ENCODE peak calls at places on chromosomes 2 and 18, in seven cellular contexts. F is SK-N-SH, M is fibroblast of lung, B is GM12865, S is RCC 7860, C is IMR-90, I is NCI-H1105. U is an unnamed sample.

GRCh38 chr2:42101641-42102605 is 54.1 kb downstream of the PKDCC start:
- DNase-seq in I (no peak), C (peak), B (peak), F (no peak), S (peak), M (peak), U (peak)

GRCh38 chr18:39051013-39051412 is 1485.4 kb upstream of the CELF4 start:
- DNase-seq in M (peak), I (no peak), B (no peak), S (no peak), C (no peak), F (no peak), U (no peak)

GRCh38 chr2:19674051-19675002 is 227.5 kb downstream of the TTC32 start:
- DNase-seq in I (no peak), C (no peak), M (no peak), F (no peak), S (no peak), B (no peak), U (no peak)

GRCh38 chr18:26503382-26503781 is 45.0 kb downstream of the KCTD1 start:
- DNase-seq in B (no peak), I (no peak), M (no peak), F (peak), C (no peak), S (no peak), U (no peak)

GRCh38 chr2:78431241-78431640 is 594.3 kb upstream of the REG3G start:
- DNase-seq in C (no peak), S (no peak), I (peak), B (no peak), M (no peak), F (no peak), U (no peak)

GRCh38 chr2:60536716-60537115 is 16.7 kb downstream of the BCL11A start:
- DNase-seq in M (no peak), F (no peak), S (no peak), B (no peak), C (no peak), I (no peak), U (no peak)

GRCh38 chr2:52210161-52210560 is 1178.2 kb upstream of the NRXN1 start:
- DNase-seq in I (no peak), M (no peak), F (no peak), S (no peak), B (no peak), C (peak), U (no peak)

GRCh38 chr2:5695641-5696350 is 3.6 kb downstream of the SOX11 start:
- DNase-seq in C (peak), M (peak), F (peak), I (peak), S (no peak), B (no peak), U (no peak)

GRCh38 chr2:204625135-204625534 is 79.9 kb downstream of the PARD3B start:
- DNase-seq in C (no peak), F (peak), I (peak), M (peak), B (peak), S (no peak), U (peak)

GRCh38 chr18:11565716-11566115 is 43.7 kb upstream of the SLC35G4 start:
- DNase-seq in M (no peak), F (no peak), I (no peak), C (no peak), B (no peak), S (no peak), U (no peak)

GRCh38 chr2:200635251-200635650 is 49.4 kb downstream of the AOX1 start:
- DNase-seq in F (no peak), B (no peak), C (no peak), I (no peak), S (no peak), M (no peak), U (no peak)

GRCh38 chr2:43707255-43707654 is 31.0 kb upstream of the C1GALT1C1L start:
- DNase-seq in M (peak), S (no peak), B (no peak), C (peak), I (no peak), F (no peak), U (peak)

GRCh38 chr18:74990563-74991081 is 218.3 kb downstream of the PTGR3 start:
- DNase-seq in F (no peak), C (peak), S (no peak), B (no peak), M (peak), I (peak), U (no peak)

GRCh38 chr2:148903946-148904345 is 28.9 kb downstream of the KIF5C start:
- DNase-seq in F (no peak), M (no peak), C (no peak), S (no peak), I (peak), B (no peak), U (no peak)

GRCh38 chr18:79203017-79203605 is 133.9 kb downstream of the ATP9B start:
- DNase-seq in F (no peak), C (peak), S (peak), M (peak), B (no peak), I (no peak), U (peak)

GRCh38 chr18:9716375-9716774 is 8.3 kb downstream of the RAB31 start:
- DNase-seq in F (no peak), M (no peak), C (no peak), B (no peak), S (no peak), I (no peak), U (no peak)

GRCh38 chr2:132372276-132372675 is 44.3 kb upstream of the GPR39 start:
- DNase-seq in I (no peak), F (no peak), B (no peak), C (no peak), M (no peak), S (no peak), U (no peak)

GRCh38 chr2:71884303-71885042 is 263.2 kb downstream of the CYP26B1 start:
- DNase-seq in M (peak), S (peak), B (no peak), I (no peak), C (peak), F (no peak), U (peak)

GRCh38 chr2:224210495-224211472 is 171.7 kb upstream of the SERPINE2 start:
- DNase-seq in B (no peak), C (no peak), F (peak), M (peak), I (no peak), S (no peak), U (no peak)

GRCh38 chr2:170262806-170263205 is 84.9 kb downstream of the MYO3B start:
- DNase-seq in B (no peak), F (no peak), C (no peak), S (no peak), M (no peak), I (no peak), U (no peak)

GRCh38 chr2:54879037-54879436 is 155.6 kb downstream of the EML6 start:
- DNase-seq in B (no peak), F (no peak), C (no peak), I (no peak), S (no peak), M (no peak), U (no peak)

GRCh38 chr2:106068415-106068814 is 125.7 kb downstream of the UXS1 start:
- DNase-seq in M (no peak), I (no peak), C (no peak), S (no peak), B (no peak), F (no peak), U (no peak)

GRCh38 chr18:48222118-48222517 is 187.1 kb downstream of the ZBTB7C start:
- DNase-seq in B (peak), I (peak), M (peak), S (no peak), C (no peak), F (peak), U (peak)

GRCh38 chr2:202035089-202035940 is 1.7 kb downstream of the FZD7 start:
- DNase-seq in S (no peak), B (peak), M (peak), C (peak), F (no peak), I (no peak), U (peak)

GRCh38 chr2:50591642-50592041 is 440.3 kb downstream of the NRXN1 start:
- DNase-seq in B (no peak), F (no peak), C (no peak), I (no peak), S (no peak), M (peak), U (no peak)

GRCh38 chr2:42071762-42072161 is 23.9 kb downstream of the PKDCC start:
- DNase-seq in B (no peak), S (no peak), I (no peak), M (no peak), F (no peak), C (no peak), U (peak)

GRCh38 chr18:66616523-66616983 is 12.7 kb upstream of the CDH19 start:
- DNase-seq in C (no peak), M (peak), B (peak), I (peak), S (no peak), F (peak), U (no peak)

GRCh38 chr18:31840499-31840898 is 79.8 kb upstream of the SLC25A52 start:
- DNase-seq in F (peak), S (no peak), B (no peak), M (no peak), I (no peak), C (no peak), U (no peak)

GRCh38 chr2:120346667-120347358 is 877 bp downstream of the INHBB start:
- DNase-seq in I (peak), C (peak), B (no peak), M (peak), S (no peak), F (peak), U (no peak)

GRCh38 chr18:4130734-4131719 is 324.1 kb downstream of the DLGAP1 start:
- DNase-seq in I (no peak), F (no peak), S (no peak), C (no peak), B (no peak), M (no peak), U (no peak)

GRCh38 chr2:74205586-74205985 is 7.2 kb downstream of the MTHFD2 start:
- DNase-seq in M (no peak), C (no peak), F (no peak), B (peak), I (no peak), S (no peak), U (no peak)

GRCh38 chr2:128384956-128385355 is 66.3 kb upstream of the HS6ST1 start:
- DNase-seq in F (no peak), C (no peak), S (no peak), I (no peak), B (no peak), M (no peak), U (no peak)

GRCh38 chr2:66469219-66469902 is 34.4 kb downstream of the MEIS1 start:
- DNase-seq in B (no peak), F (no peak), M (no peak), C (no peak), S (no peak), I (no peak), U (no peak)

GRCh38 chr18:37299471-37300304 is 265.9 kb downstream of the CELF4 start:
- DNase-seq in M (peak), S (peak), I (peak), F (peak), B (peak), C (peak), U (peak)

U was measured in HCEC 1CT.